ENCODE peak calls at places on chromosomes 16 and 17, in six cellular contexts. One of them, this sample, is unnamed.

GRCh38 chr17:57723427-57724037 is 21.6 kb downstream of the CCDC182 start:
- DNase-seq in suprapubic skin: no peak
- DNase-seq in sigmoid colon: no peak
- DNase-seq in ovary: no peak
- DNase-seq in H1: no peak
- DNase-seq in stomach: no peak
- DNase-seq in this sample: no peak

GRCh38 chr16:50195276-50195675 is 42.2 kb downstream of the TENT4B start:
- DNase-seq in suprapubic skin: no peak
- DNase-seq in sigmoid colon: no peak
- DNase-seq in ovary: no peak
- DNase-seq in H1: no peak
- DNase-seq in stomach: no peak
- DNase-seq in this sample: no peak

GRCh38 chr16:2829501-2830354 is at the start of gene ZG16B:
- DNase-seq in suprapubic skin: no peak
- DNase-seq in sigmoid colon: no peak
- DNase-seq in ovary: no peak
- DNase-seq in H1: no peak
- DNase-seq in stomach: peak
- DNase-seq in this sample: peak

GRCh38 chr16:27547134-27547533 is 2.6 kb downstream of the GTF3C1 start:
- DNase-seq in suprapubic skin: no peak
- DNase-seq in sigmoid colon: peak
- DNase-seq in ovary: peak
- DNase-seq in H1: no peak
- DNase-seq in stomach: no peak
- DNase-seq in this sample: no peak

GRCh38 chr17:51372345-51373004 is 112.1 kb downstream of the UTP18 start:
- DNase-seq in suprapubic skin: no peak
- DNase-seq in sigmoid colon: no peak
- DNase-seq in ovary: no peak
- DNase-seq in H1: no peak
- DNase-seq in stomach: no peak
- DNase-seq in this sample: peak

GRCh38 chr16:73147958-73148357 is 100.0 kb upstream of the ZFHX3 start:
- DNase-seq in suprapubic skin: no peak
- DNase-seq in sigmoid colon: no peak
- DNase-seq in ovary: no peak
- DNase-seq in H1: no peak
- DNase-seq in stomach: no peak
- DNase-seq in this sample: no peak

GRCh38 chr16:78655481-78656114 is 556.1 kb downstream of the WWOX start:
- DNase-seq in suprapubic skin: no peak
- DNase-seq in sigmoid colon: no peak
- DNase-seq in ovary: no peak
- DNase-seq in H1: no peak
- DNase-seq in stomach: no peak
- DNase-seq in this sample: no peak

GRCh38 chr16:1036121-1036520 is 36.4 kb upstream of the SSTR5 start:
- DNase-seq in suprapubic skin: no peak
- DNase-seq in sigmoid colon: no peak
- DNase-seq in ovary: no peak
- DNase-seq in H1: no peak
- DNase-seq in stomach: no peak
- DNase-seq in this sample: no peak

GRCh38 chr16:30010817-30011504 is at the start of gene DOC2A:
- DNase-seq in suprapubic skin: no peak
- DNase-seq in sigmoid colon: no peak
- DNase-seq in ovary: no peak
- DNase-seq in H1: peak
- DNase-seq in stomach: no peak
- DNase-seq in this sample: no peak

GRCh38 chr17:28684963-28685362 is 23.0 kb downstream of the SUPT6H start:
- DNase-seq in suprapubic skin: peak
- DNase-seq in sigmoid colon: peak
- DNase-seq in ovary: peak
- DNase-seq in H1: no peak
- DNase-seq in stomach: no peak
- DNase-seq in this sample: peak

GRCh38 chr16:27428035-27428785 is 26.2 kb downstream of the IL21R start:
- DNase-seq in suprapubic skin: peak
- DNase-seq in sigmoid colon: peak
- DNase-seq in ovary: no peak
- DNase-seq in H1: peak
- DNase-seq in stomach: no peak
- DNase-seq in this sample: no peak

GRCh38 chr16:47664653-47665325 is 203.7 kb downstream of the PHKB start:
- DNase-seq in suprapubic skin: no peak
- DNase-seq in sigmoid colon: no peak
- DNase-seq in ovary: no peak
- DNase-seq in H1: no peak
- DNase-seq in stomach: peak
- DNase-seq in this sample: peak

GRCh38 chr16:89981414-89981813 is 32.9 kb downstream of the DEF8 start:
- DNase-seq in suprapubic skin: no peak
- DNase-seq in sigmoid colon: no peak
- DNase-seq in ovary: no peak
- DNase-seq in H1: no peak
- DNase-seq in stomach: no peak
- DNase-seq in this sample: no peak

GRCh38 chr16:47732806-47733150 is 271.6 kb downstream of the PHKB start:
- DNase-seq in suprapubic skin: no peak
- DNase-seq in sigmoid colon: no peak
- DNase-seq in ovary: no peak
- DNase-seq in H1: no peak
- DNase-seq in stomach: no peak
- DNase-seq in this sample: no peak

GRCh38 chr17:16944334-16945140 is 27.4 kb downstream of the TNFRSF13B start:
- DNase-seq in suprapubic skin: peak
- DNase-seq in sigmoid colon: peak
- DNase-seq in ovary: no peak
- DNase-seq in H1: peak
- DNase-seq in stomach: peak
- DNase-seq in this sample: no peak

GRCh38 chr17:3965123-3965800 is 1.0 kb upstream of the ATP2A3 start:
- DNase-seq in suprapubic skin: no peak
- DNase-seq in sigmoid colon: no peak
- DNase-seq in ovary: no peak
- DNase-seq in H1: peak
- DNase-seq in stomach: peak
- DNase-seq in this sample: peak

GRCh38 chr16:80407265-80407987 is 133.4 kb upstream of the DYNLRB2 start:
- DNase-seq in suprapubic skin: no peak
- DNase-seq in sigmoid colon: no peak
- DNase-seq in ovary: no peak
- DNase-seq in H1: no peak
- DNase-seq in stomach: no peak
- DNase-seq in this sample: no peak

GRCh38 chr16:24540575-24541240 is 1.3 kb downstream of the RBBP6 start:
- DNase-seq in suprapubic skin: no peak
- DNase-seq in sigmoid colon: no peak
- DNase-seq in ovary: no peak
- DNase-seq in H1: no peak
- DNase-seq in stomach: no peak
- DNase-seq in this sample: no peak

GRCh38 chr17:43774304-43775250 is 4.2 kb downstream of the DUSP3 start:
- DNase-seq in suprapubic skin: no peak
- DNase-seq in sigmoid colon: no peak
- DNase-seq in ovary: no peak
- DNase-seq in H1: no peak
- DNase-seq in stomach: no peak
- DNase-seq in this sample: no peak

GRCh38 chr17:79814966-79815835 is 18.3 kb upstream of the CBX8 start:
- DNase-seq in suprapubic skin: no peak
- DNase-seq in sigmoid colon: peak
- DNase-seq in ovary: no peak
- DNase-seq in H1: peak
- DNase-seq in stomach: peak
- DNase-seq in this sample: peak

GRCh38 chr17:5237541-5238016 is 2.9 kb upstream of the SCIMP start:
- DNase-seq in suprapubic skin: no peak
- DNase-seq in sigmoid colon: no peak
- DNase-seq in ovary: no peak
- DNase-seq in H1: peak
- DNase-seq in stomach: peak
- DNase-seq in this sample: peak

GRCh38 chr16:75506567-75506966 is 11.3 kb upstream of the CHST6 start:
- DNase-seq in suprapubic skin: no peak
- DNase-seq in sigmoid colon: peak
- DNase-seq in ovary: no peak
- DNase-seq in H1: no peak
- DNase-seq in stomach: no peak
- DNase-seq in this sample: peak

GRCh38 chr17:17940451-17940911 is 31.7 kb downstream of the TOM1L2 start:
- DNase-seq in suprapubic skin: no peak
- DNase-seq in sigmoid colon: no peak
- DNase-seq in ovary: no peak
- DNase-seq in H1: no peak
- DNase-seq in stomach: no peak
- DNase-seq in this sample: no peak

GRCh38 chr16:85187002-85187401 is 74.7 kb upstream of the CIBAR2 start:
- DNase-seq in suprapubic skin: no peak
- DNase-seq in sigmoid colon: peak
- DNase-seq in ovary: no peak
- DNase-seq in H1: no peak
- DNase-seq in stomach: no peak
- DNase-seq in this sample: no peak

GRCh38 chr17:73705594-73705993 is 61.3 kb upstream of the SDK2 start:
- DNase-seq in suprapubic skin: no peak
- DNase-seq in sigmoid colon: no peak
- DNase-seq in ovary: no peak
- DNase-seq in H1: no peak
- DNase-seq in stomach: no peak
- DNase-seq in this sample: no peak

GRCh38 chr16:54363760-54364159 is 77.2 kb upstream of the IRX3 start:
- DNase-seq in suprapubic skin: no peak
- DNase-seq in sigmoid colon: no peak
- DNase-seq in ovary: no peak
- DNase-seq in H1: no peak
- DNase-seq in stomach: no peak
- DNase-seq in this sample: no peak

GRCh38 chr17:33647976-33648375 is 354.9 kb upstream of the ASIC2 start:
- DNase-seq in suprapubic skin: no peak
- DNase-seq in sigmoid colon: no peak
- DNase-seq in ovary: no peak
- DNase-seq in H1: no peak
- DNase-seq in stomach: no peak
- DNase-seq in this sample: no peak

GRCh38 chr17:73722163-73722562 is 77.9 kb upstream of the SDK2 start:
- DNase-seq in suprapubic skin: no peak
- DNase-seq in sigmoid colon: no peak
- DNase-seq in ovary: no peak
- DNase-seq in H1: no peak
- DNase-seq in stomach: no peak
- DNase-seq in this sample: no peak

GRCh38 chr17:40554646-40555295 is 10.5 kb downstream of the CCR7 start:
- DNase-seq in suprapubic skin: peak
- DNase-seq in sigmoid colon: no peak
- DNase-seq in ovary: peak
- DNase-seq in H1: no peak
- DNase-seq in stomach: peak
- DNase-seq in this sample: no peak

GRCh38 chr17:1829579-1830257 is at the start of the genes RPA1 and SMYD4:
- DNase-seq in suprapubic skin: peak
- DNase-seq in sigmoid colon: peak
- DNase-seq in ovary: peak
- DNase-seq in H1: peak
- DNase-seq in stomach: peak
- DNase-seq in this sample: peak
- TF ChIP-seq POLR2A in suprapubic skin: no peak
- TF ChIP-seq POLR2A in sigmoid colon: no peak
- TF ChIP-seq POLR2A in ovary: peak
- TF ChIP-seq POLR2A in H1: peak
- TF ChIP-seq POLR2A in stomach: no peak
- TF ChIP-seq POLR2A in this sample: peak

GRCh38 chr16:81595676-81596292 is 151.2 kb downstream of the CMIP start:
- DNase-seq in suprapubic skin: no peak
- DNase-seq in sigmoid colon: no peak
- DNase-seq in ovary: no peak
- DNase-seq in H1: no peak
- DNase-seq in stomach: no peak
- DNase-seq in this sample: no peak

GRCh38 chr16:81600275-81600674 is 155.7 kb downstream of the CMIP start:
- DNase-seq in suprapubic skin: no peak
- DNase-seq in sigmoid colon: no peak
- DNase-seq in ovary: no peak
- DNase-seq in H1: no peak
- DNase-seq in stomach: no peak
- DNase-seq in this sample: no peak

GRCh38 chr16:81599034-81599744 is 154.6 kb downstream of the CMIP start:
- DNase-seq in suprapubic skin: no peak
- DNase-seq in sigmoid colon: no peak
- DNase-seq in ovary: no peak
- DNase-seq in H1: no peak
- DNase-seq in stomach: peak
- DNase-seq in this sample: no peak

GRCh38 chr16:81597079-81597658 is 152.6 kb downstream of the CMIP start:
- DNase-seq in suprapubic skin: no peak
- DNase-seq in sigmoid colon: no peak
- DNase-seq in ovary: no peak
- DNase-seq in H1: no peak
- DNase-seq in stomach: no peak
- DNase-seq in this sample: no peak

GRCh38 chr16:81598083-81598482 is 153.5 kb downstream of the CMIP start:
- DNase-seq in suprapubic skin: no peak
- DNase-seq in sigmoid colon: no peak
- DNase-seq in ovary: no peak
- DNase-seq in H1: no peak
- DNase-seq in stomach: no peak
- DNase-seq in this sample: no peak
- TF ChIP-seq CTCF in suprapubic skin: no peak
- TF ChIP-seq CTCF in sigmoid colon: no peak
- TF ChIP-seq CTCF in ovary: no peak
- TF ChIP-seq CTCF in H1: peak
- TF ChIP-seq CTCF in stomach: no peak
- TF ChIP-seq CTCF in this sample: no peak

GRCh38 chr17:82267575-82268379 is 5.7 kb downstream of the CSNK1D start:
- DNase-seq in suprapubic skin: peak
- DNase-seq in sigmoid colon: peak
- DNase-seq in ovary: peak
- DNase-seq in H1: no peak
- DNase-seq in stomach: peak
- DNase-seq in this sample: peak
- TF ChIP-seq EP300 in suprapubic skin: no peak
- TF ChIP-seq EP300 in sigmoid colon: peak
- TF ChIP-seq EP300 in ovary: no peak
- TF ChIP-seq EP300 in H1: no peak
- TF ChIP-seq EP300 in stomach: peak
- TF ChIP-seq EP300 in this sample: peak

DNA sequence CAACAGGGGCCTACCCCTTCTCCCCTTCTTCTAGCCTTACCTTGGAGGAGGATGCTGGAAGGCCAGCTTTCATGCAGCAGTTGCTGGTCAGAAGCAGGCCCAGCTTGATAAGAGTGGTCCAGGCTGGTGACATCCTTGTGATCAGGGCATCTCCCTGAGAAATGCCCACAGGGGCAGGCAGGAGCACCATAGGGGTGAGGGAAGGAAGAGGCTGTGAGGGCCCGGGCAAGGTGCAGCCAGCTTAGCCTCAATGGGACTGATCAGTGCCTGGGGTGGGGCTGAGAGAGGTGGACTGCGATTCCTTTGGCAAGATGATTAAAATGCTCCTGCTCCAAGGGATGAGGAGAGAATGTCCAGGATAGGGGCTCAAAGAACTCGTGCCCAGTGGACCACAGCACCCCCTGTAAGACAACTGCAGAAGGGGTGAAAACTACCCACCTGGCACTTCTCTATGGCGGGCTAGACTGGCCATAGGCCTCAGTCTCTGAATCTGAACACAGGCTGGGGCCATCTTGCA is 9.5 kb upstream of the GALK1 start:
- DNase-seq in suprapubic skin: no peak
- DNase-seq in sigmoid colon: peak
- DNase-seq in ovary: no peak
- DNase-seq in H1: no peak
- DNase-seq in stomach: no peak
- DNase-seq in this sample: peak
- TF ChIP-seq POLR2A in suprapubic skin: peak
- TF ChIP-seq POLR2A in sigmoid colon: no peak
- TF ChIP-seq POLR2A in ovary: no peak
- TF ChIP-seq POLR2A in H1: no peak
- TF ChIP-seq POLR2A in stomach: no peak
- TF ChIP-seq POLR2A in this sample: no peak

This sample was measured in transverse colon.